ENCODE peak calls at places on chromosomes 11 and 22, in six cellular contexts. L is A549, G is RWPE2, C is upper lobe of left lung, B is left lung, V is pancreas. S is an unnamed sample.

GRCh38 chr11:28969832-28970231 is 861.6 kb downstream of the METTL15 start:
- ATAC-seq in L (peak; percentile 80), G (no peak), C (no peak), B (no peak), V (no peak), S (no peak)

GRCh38 chr11:72224587-72225410 is at the start of gene INPPL1:
- ATAC-seq in L (peak; percentile 6), G (peak; percentile 1), C (no peak), B (peak; percentile 18), V (peak; percentile 29), S (no peak)

GRCh38 chr11:95948637-95949036 is 24.7 kb upstream of the MTMR2 start:
- ATAC-seq in L (no peak), G (no peak), C (no peak), B (no peak), V (no peak), S (no peak)

GRCh38 chr11:131770801-131771200 is 400.4 kb downstream of the NTM start:
- ATAC-seq in L (no peak), G (no peak), C (no peak), B (no peak), V (no peak), S (no peak)

GRCh38 chr22:50271519-50271970 is 1.4 kb upstream of the MAPK11 start:
- ATAC-seq in L (peak; percentile 9), G (peak; percentile 43), C (peak; percentile 4), B (peak; percentile 42), V (peak; percentile 46), S (peak; percentile 24)

GRCh38 chr11:47478651-47479329 is 29.9 kb upstream of the RAPSN start:
- ATAC-seq in L (no peak), G (no peak), C (no peak), B (no peak), V (peak; percentile 28), S (no peak)

GRCh38 chr11:69377029-69377952 is 83.3 kb downstream of the MYEOV start:
- ATAC-seq in L (no peak), G (peak; percentile 75), C (no peak), B (no peak), V (peak; percentile 22), S (no peak)

GRCh38 chr11:110862407-110862806 is 150.2 kb upstream of the ARHGAP20 start:
- ATAC-seq in L (no peak), G (no peak), C (no peak), B (peak; percentile 67), V (no peak), S (no peak)

DNA sequence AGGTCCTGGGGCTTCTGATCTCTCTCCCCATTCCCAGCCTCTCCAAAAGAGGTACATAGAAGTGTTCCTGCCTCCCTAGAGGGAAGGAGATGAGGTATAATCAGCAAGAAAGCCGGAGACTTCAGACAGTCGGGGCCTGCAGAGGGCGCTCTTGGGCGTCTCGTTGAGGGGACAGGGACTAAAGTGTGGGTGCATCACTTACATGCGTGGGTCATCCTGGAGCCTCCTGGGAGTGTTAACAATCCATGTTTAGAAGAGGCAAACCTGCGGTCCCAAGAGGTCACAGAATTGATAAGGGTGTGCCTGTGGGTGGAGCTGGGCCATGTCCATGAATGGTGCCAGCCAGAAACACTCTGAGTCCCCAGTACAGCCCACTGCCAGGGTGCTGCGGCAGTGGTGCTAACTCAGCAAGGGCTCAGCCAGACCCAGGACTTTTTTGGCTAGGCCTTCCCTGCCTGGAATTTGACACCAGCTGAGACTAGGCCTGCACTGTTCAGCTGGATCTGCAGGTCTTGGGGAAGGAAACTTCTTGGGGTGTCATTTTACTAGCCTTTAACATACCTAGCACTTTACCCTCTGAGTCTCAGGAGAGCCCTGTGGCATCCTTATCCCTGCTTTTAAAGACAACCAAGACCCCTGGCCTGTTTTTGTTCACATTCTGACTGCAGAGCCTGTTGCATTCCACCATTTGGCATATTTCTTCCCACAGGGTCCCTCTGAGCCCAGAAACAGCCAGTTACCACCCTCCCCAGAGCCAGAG is 5.5 kb downstream of the YDJC start:
- ATAC-seq in L (peak; percentile 58), G (peak; percentile 22), C (no peak), B (no peak), V (no peak), S (no peak)
- H3K27ac ChIP-seq in L (peak overlapping the region; percentile 46), G (peak overlapping the region; percentile 0), C (no peak overlapping the region), B (no peak overlapping the region), V (no peak overlapping the region), S (peak overlapping the region; percentile 8)

GRCh38 chr11:1225386-1226225 is 2.7 kb downstream of the MUC5B start:
- ATAC-seq in L (no peak), G (no peak), C (no peak), B (no peak), V (no peak), S (no peak)

GRCh38 chr11:1228183-1228821 is 5.4 kb downstream of the MUC5B start:
- ATAC-seq in L (no peak), G (no peak), C (no peak), B (no peak), V (no peak), S (no peak)

GRCh38 chr11:1227551-1228182 is 4.8 kb downstream of the MUC5B start:
- ATAC-seq in L (no peak), G (no peak), C (no peak), B (no peak), V (no peak), S (no peak)

GRCh38 chr11:1226226-1226961 is 3.5 kb downstream of the MUC5B start:
- ATAC-seq in L (no peak), G (no peak), C (no peak), B (no peak), V (no peak), S (no peak)

GRCh38 chr11:1226981-1227550 is 4.2 kb downstream of the MUC5B start:
- ATAC-seq in L (peak; percentile 45), G (no peak), C (no peak), B (no peak), V (no peak), S (no peak)
- TF ChIP-seq CTCF in L (no peak), G (no peak), C (no peak), B (no peak), V (no peak), S (no peak)

GRCh38 chr22:43330178-43331063 is 12.8 kb downstream of the SCUBE1 start:
- ATAC-seq in L (no peak), G (no peak), C (no peak), B (no peak), V (no peak), S (peak; percentile 36)

GRCh38 chr22:43333978-43334377 is 9.2 kb downstream of the SCUBE1 start:
- ATAC-seq in L (no peak), G (no peak), C (no peak), B (no peak), V (no peak), S (no peak)

GRCh38 chr22:43333156-43333555 is 10.0 kb downstream of the SCUBE1 start:
- ATAC-seq in L (no peak), G (no peak), C (no peak), B (no peak), V (no peak), S (no peak)

GRCh38 chr22:43331064-43331435 is 12.1 kb downstream of the SCUBE1 start:
- ATAC-seq in L (no peak), G (no peak), C (no peak), B (no peak), V (no peak), S (no peak)

GRCh38 chr22:43331698-43332097 is 11.5 kb downstream of the SCUBE1 start:
- ATAC-seq in L (no peak), G (no peak), C (no peak), B (no peak), V (no peak), S (no peak)
- H3K27ac ChIP-seq in L (no peak overlapping the region), G (no peak overlapping the region), C (no peak overlapping the region), B (no peak overlapping the region), V (no peak overlapping the region), S (no peak overlapping the region)

DNA sequence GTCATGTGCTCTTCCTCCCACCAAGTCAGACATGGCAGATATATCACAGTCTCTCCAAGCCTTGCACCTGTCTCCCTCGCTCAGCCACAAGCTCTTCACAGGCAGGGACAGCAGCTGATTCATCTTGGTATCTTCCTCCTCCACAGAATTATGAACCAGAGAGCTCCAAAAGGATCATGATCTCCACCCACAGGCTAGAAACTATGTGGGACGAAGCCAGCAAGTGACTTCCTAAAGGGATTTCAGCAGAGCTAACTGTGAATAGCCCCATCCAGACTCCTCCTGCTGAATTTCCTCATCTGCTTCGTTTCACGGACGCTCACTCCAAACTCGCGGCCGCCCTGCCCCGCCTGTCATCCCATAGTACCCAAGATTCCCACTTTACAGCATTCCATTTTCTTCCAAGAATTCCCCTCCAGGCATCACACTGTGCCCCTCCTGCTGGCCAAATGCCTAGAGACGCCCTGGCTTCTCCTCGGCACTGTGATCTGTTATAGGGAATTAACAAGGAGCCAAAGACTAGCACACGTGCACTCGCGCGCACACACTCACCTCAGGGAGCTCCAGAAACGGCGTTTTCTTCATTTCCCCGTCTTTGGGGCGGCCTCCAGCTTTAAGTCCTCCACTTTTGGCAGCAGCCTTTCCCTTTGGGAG is 35.7 kb downstream of the SPATA19 start:
- ATAC-seq in L (no peak), G (peak; percentile 14), C (no peak), B (no peak), V (no peak), S (no peak)
- TF ChIP-seq CTCF in L (no peak), G (no peak), C (no peak), B (no peak), V (no peak), S (no peak)

DNA sequence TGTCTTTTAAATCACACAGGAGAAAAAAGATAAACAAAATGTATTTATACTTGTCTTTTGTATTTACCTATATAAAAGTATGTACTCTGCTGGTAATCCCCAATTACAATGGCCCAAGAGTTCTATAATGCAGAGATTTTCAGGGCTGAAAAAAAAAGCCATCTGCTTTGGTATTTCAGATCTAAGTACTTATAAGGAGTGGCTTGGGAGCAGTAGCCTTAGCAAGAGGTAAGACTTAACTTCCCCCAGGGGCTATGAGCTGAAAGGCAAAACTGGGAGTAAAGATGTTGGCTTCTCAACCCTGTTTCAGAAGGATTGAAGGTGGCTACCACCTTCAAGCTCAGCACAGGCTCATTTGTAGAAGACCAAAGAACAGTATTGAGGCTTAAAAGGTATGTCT is 35.3 kb upstream of the EP300 start:
- ATAC-seq in L (no peak), G (no peak), C (no peak), B (no peak), V (no peak), S (no peak)
- H3K27ac ChIP-seq in L (no peak overlapping the region), G (no peak overlapping the region), C (no peak overlapping the region), B (no peak overlapping the region), V (no peak overlapping the region), S (no peak overlapping the region)

DNA sequence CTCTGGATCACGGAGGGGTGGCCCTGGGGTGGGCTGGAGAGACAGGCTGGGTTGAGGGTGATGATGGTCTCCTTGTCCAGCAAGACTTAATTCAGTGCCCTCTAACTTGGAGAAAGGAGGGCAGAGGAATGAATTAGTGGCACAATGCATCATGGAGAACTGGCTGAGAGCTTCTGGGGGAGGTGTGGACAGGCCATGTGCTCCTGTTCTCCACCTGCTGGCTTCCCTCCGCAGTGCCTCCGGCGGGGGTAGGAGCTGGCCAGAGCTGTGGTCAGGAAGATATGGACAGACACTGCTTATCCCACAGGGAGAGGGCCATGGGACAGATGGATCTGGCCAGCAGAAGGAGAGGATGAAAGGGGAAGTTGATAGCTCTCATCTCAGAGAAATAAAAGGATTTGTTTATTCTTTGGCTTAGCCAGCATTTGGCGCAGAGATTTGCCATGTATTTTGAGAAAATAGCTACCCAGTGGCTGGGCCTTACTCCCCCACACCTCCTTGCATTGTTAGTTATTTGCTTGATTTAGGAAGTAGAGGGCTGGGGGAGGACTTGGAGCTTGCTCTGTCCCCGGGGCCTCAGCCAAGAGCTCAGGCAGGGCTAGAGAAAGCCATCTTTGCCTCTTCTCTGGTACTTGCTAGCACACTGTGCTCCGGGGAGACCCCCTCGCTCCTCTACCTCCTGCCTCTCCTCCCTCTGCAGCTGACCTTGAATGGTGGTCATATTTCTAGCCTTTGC is 93.2 kb downstream of the SCN3B start:
- ATAC-seq in L (peak; percentile 80), G (peak; percentile 65), C (no peak), B (peak; percentile 67), V (peak; percentile 84), S (no peak)
- TF ChIP-seq CTCF in L (no peak), G (no peak), C (no peak), B (no peak), V (peak; percentile 14), S (peak; percentile 5)